ENCODE peak calls at places on chromosomes 1 and 21, in seven cellular contexts. One of them, this sample, is unnamed.

GRCh38 chr1:29736582-29737188 is 500.4 kb downstream of the PTPRU start:
- DNase-seq in fibroblast of lung: peak
- DNase-seq in bronchial epithelial cell: peak
- DNase-seq in fibroblast of mammary gland: peak
- DNase-seq in tibial artery: peak
- DNase-seq in AG10803: peak
- DNase-seq in psoas muscle: no peak
- DNase-seq in this sample: peak

GRCh38 chr1:33007190-33008050 is 29.3 kb downstream of the AK2 start:
- DNase-seq in fibroblast of lung: peak
- DNase-seq in bronchial epithelial cell: peak
- DNase-seq in fibroblast of mammary gland: peak
- DNase-seq in tibial artery: peak
- DNase-seq in AG10803: peak
- DNase-seq in psoas muscle: no peak
- DNase-seq in this sample: peak

GRCh38 chr1:213369465-213369864 is 318.4 kb downstream of the RPS6KC1 start:
- DNase-seq in fibroblast of lung: no peak
- DNase-seq in bronchial epithelial cell: no peak
- DNase-seq in fibroblast of mammary gland: no peak
- DNase-seq in tibial artery: no peak
- DNase-seq in AG10803: no peak
- DNase-seq in psoas muscle: no peak
- DNase-seq in this sample: peak

GRCh38 chr1:161506336-161507223 is 1.3 kb downstream of the FCGR2A start:
- DNase-seq in fibroblast of lung: peak
- DNase-seq in bronchial epithelial cell: no peak
- DNase-seq in fibroblast of mammary gland: peak
- DNase-seq in tibial artery: peak
- DNase-seq in AG10803: peak
- DNase-seq in psoas muscle: no peak
- DNase-seq in this sample: peak

GRCh38 chr1:4825841-4826450 is 171.5 kb downstream of the AJAP1 start:
- DNase-seq in fibroblast of lung: no peak
- DNase-seq in bronchial epithelial cell: peak
- DNase-seq in fibroblast of mammary gland: no peak
- DNase-seq in tibial artery: no peak
- DNase-seq in AG10803: peak
- DNase-seq in psoas muscle: no peak
- DNase-seq in this sample: peak

GRCh38 chr1:94049791-94050190 is 71.2 kb downstream of the ABCA4 start:
- DNase-seq in fibroblast of lung: no peak
- DNase-seq in bronchial epithelial cell: no peak
- DNase-seq in fibroblast of mammary gland: no peak
- DNase-seq in tibial artery: no peak
- DNase-seq in AG10803: no peak
- DNase-seq in psoas muscle: no peak
- DNase-seq in this sample: no peak

GRCh38 chr1:169941982-169942830 is 48.5 kb upstream of the SCYL3 start:
- DNase-seq in fibroblast of lung: peak
- DNase-seq in bronchial epithelial cell: peak
- DNase-seq in fibroblast of mammary gland: peak
- DNase-seq in tibial artery: no peak
- DNase-seq in AG10803: peak
- DNase-seq in psoas muscle: no peak
- DNase-seq in this sample: peak

GRCh38 chr1:15189692-15190321 is 36.3 kb downstream of the TMEM51 start:
- DNase-seq in fibroblast of lung: no peak
- DNase-seq in bronchial epithelial cell: no peak
- DNase-seq in fibroblast of mammary gland: no peak
- DNase-seq in tibial artery: no peak
- DNase-seq in AG10803: no peak
- DNase-seq in psoas muscle: no peak
- DNase-seq in this sample: no peak

GRCh38 chr21:37804001-37804400 is 112.3 kb downstream of the KCNJ6 start:
- DNase-seq in fibroblast of lung: no peak
- DNase-seq in bronchial epithelial cell: no peak
- DNase-seq in fibroblast of mammary gland: no peak
- DNase-seq in tibial artery: no peak
- DNase-seq in AG10803: no peak
- DNase-seq in psoas muscle: no peak
- DNase-seq in this sample: no peak

GRCh38 chr1:54502342-54502741 is 45.7 kb upstream of the ACOT11 start:
- DNase-seq in fibroblast of lung: no peak
- DNase-seq in bronchial epithelial cell: no peak
- DNase-seq in fibroblast of mammary gland: no peak
- DNase-seq in tibial artery: no peak
- DNase-seq in AG10803: no peak
- DNase-seq in psoas muscle: no peak
- DNase-seq in this sample: no peak

GRCh38 chr1:110038271-110038670 is 3.8 kb downstream of the STRIP1 start:
- DNase-seq in fibroblast of lung: no peak
- DNase-seq in bronchial epithelial cell: no peak
- DNase-seq in fibroblast of mammary gland: no peak
- DNase-seq in tibial artery: no peak
- DNase-seq in AG10803: no peak
- DNase-seq in psoas muscle: no peak
- DNase-seq in this sample: no peak

GRCh38 chr21:17436626-17437111 is 76.2 kb upstream of the CXADR start:
- DNase-seq in fibroblast of lung: no peak
- DNase-seq in bronchial epithelial cell: no peak
- DNase-seq in fibroblast of mammary gland: no peak
- DNase-seq in tibial artery: no peak
- DNase-seq in AG10803: no peak
- DNase-seq in psoas muscle: no peak
- DNase-seq in this sample: peak

GRCh38 chr1:94738371-94738770 is 81.8 kb upstream of the SLC44A3 start:
- DNase-seq in fibroblast of lung: peak
- DNase-seq in bronchial epithelial cell: no peak
- DNase-seq in fibroblast of mammary gland: no peak
- DNase-seq in tibial artery: no peak
- DNase-seq in AG10803: no peak
- DNase-seq in psoas muscle: no peak
- DNase-seq in this sample: no peak

GRCh38 chr1:97806336-97806735 is 114.5 kb downstream of the DPYD start:
- DNase-seq in fibroblast of lung: no peak
- DNase-seq in bronchial epithelial cell: no peak
- DNase-seq in fibroblast of mammary gland: no peak
- DNase-seq in tibial artery: no peak
- DNase-seq in AG10803: no peak
- DNase-seq in psoas muscle: no peak
- DNase-seq in this sample: peak

DNA sequence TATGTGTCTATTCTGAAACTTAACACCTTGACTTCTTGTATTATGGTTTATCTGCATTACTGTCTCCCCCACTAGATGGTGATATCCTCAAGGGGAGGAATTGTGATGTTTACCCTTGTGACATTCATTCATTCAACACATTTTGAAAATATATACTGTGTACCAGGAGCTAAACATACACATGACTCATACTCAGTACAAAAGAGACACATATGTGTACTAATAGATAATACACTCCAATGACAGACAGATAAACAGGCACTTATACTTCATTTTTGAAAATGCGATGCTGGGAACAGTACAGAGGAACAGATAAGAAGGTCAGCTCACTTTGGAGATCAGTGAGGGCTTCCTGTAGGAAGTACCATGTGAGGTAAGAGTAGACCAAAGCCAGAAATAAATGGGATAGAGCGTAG is 8.9 kb upstream of the RAB3GAP2 start:
- DNase-seq in fibroblast of lung: peak
- DNase-seq in bronchial epithelial cell: peak
- DNase-seq in fibroblast of mammary gland: peak
- DNase-seq in tibial artery: no peak
- DNase-seq in AG10803: peak
- DNase-seq in psoas muscle: no peak
- DNase-seq in this sample: peak
- TF ChIP-seq CTCF in fibroblast of lung: peak
- TF ChIP-seq CTCF in bronchial epithelial cell: peak
- TF ChIP-seq CTCF in fibroblast of mammary gland: peak
- TF ChIP-seq CTCF in tibial artery: peak
- TF ChIP-seq CTCF in AG10803: peak
- TF ChIP-seq CTCF in psoas muscle: peak
- TF ChIP-seq CTCF in this sample: peak

DNA sequence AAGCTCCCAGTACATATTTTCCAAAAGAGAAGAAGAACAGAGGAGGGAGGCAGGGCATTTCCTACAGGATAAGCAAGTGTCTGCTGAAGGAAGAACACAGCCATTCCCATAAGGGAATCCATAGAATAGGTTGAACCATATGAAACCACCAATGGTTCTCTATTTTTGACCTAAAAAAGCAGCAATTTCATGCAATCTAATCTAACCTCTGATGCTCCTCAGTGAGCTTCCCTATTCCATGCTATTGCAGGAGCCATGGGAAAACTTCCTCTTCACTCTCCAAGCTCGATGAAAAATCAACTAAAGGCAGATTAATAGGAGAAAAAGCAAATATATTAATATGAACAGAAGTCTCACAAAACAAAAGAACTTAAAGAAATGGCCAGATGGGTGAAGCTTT is 50.5 kb downstream of the SIPA1L2 start:
- DNase-seq in fibroblast of lung: no peak
- DNase-seq in bronchial epithelial cell: no peak
- DNase-seq in fibroblast of mammary gland: no peak
- DNase-seq in tibial artery: no peak
- DNase-seq in AG10803: no peak
- DNase-seq in psoas muscle: no peak
- DNase-seq in this sample: no peak
- H3K4me3 ChIP-seq in fibroblast of lung: no peak
- H3K4me3 ChIP-seq in bronchial epithelial cell: no peak
- H3K4me3 ChIP-seq in fibroblast of mammary gland: no peak
- H3K4me3 ChIP-seq in tibial artery: no peak
- H3K4me3 ChIP-seq in AG10803: no peak
- H3K4me3 ChIP-seq in psoas muscle: no peak
- H3K4me3 ChIP-seq in this sample: no peak

DNA sequence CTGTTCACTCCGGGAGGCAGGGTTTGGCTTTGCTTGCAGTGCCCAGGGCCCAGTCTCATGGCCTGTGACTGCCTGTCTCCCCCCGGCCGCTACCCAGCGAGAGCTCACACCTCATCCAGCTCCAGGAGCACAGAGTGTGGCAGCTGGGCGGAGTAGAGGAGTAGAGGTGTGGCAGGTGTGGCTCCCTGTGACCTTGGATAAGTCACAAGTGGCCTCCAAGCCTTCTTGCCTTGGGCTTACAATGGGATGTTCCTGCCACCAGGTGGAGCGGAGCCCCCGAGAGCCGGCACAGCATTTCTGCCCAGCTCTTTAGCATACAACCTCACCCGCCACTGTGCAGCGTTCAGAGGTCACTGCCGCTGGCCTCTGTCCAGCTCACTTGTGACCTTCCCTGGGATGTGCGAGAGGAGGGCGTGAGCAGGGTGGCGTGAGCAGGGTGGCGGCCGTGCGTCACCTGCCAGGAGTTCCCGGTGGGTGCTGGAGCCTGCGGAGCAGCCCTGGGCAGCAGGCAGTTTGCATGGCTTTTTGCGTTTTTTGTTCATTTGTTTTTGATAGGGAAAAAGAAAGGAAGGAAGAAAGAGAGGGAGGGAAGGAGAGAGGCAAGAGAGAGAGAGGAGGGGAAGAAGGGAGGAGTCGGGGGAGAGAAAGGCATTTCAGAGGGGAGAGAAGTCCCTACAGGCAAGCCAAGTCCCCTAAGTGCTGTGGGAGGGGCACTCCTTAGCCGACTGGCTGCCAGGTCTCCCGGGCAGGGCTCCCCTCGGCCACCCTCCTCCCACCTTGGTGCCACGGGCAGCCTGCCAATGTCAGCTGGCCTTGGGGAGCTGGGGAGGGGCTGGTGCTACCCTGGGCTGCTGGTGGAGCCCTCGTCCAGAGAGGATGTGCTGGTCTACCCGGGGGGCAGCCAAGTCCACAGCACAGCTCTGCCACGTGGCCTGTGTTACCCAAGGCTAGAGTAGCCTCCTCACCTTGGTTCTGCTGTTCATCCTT is 42.6 kb downstream of the CRYAA start:
- DNase-seq in fibroblast of lung: peak
- DNase-seq in bronchial epithelial cell: no peak
- DNase-seq in fibroblast of mammary gland: no peak
- DNase-seq in tibial artery: no peak
- DNase-seq in AG10803: no peak
- DNase-seq in psoas muscle: peak
- DNase-seq in this sample: no peak
- TF ChIP-seq CTCF in fibroblast of lung: no peak
- TF ChIP-seq CTCF in bronchial epithelial cell: no peak
- TF ChIP-seq CTCF in fibroblast of mammary gland: no peak
- TF ChIP-seq CTCF in tibial artery: no peak
- TF ChIP-seq CTCF in AG10803: peak
- TF ChIP-seq CTCF in psoas muscle: peak
- TF ChIP-seq CTCF in this sample: peak

DNA sequence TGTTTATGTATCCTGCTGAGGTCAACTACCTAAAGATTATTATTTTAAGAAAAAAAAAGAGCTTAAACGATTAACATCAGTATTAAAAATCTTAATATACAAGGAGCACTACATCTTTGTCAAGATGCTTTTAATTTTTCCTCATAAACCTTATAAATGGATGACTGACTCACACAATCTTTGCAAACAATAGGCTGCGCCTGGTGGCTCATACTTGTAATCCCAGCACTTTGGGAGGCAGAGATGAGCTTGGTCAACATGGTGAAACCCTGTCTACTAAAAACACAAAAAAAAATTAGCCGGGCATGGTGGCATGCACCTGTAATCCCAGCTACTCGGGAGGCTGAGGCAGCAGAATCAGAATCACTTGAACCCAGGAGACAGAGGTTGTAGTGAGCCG is 1.7 kb downstream of the KHDC4 start:
- DNase-seq in fibroblast of lung: no peak
- DNase-seq in bronchial epithelial cell: peak
- DNase-seq in fibroblast of mammary gland: peak
- DNase-seq in tibial artery: no peak
- DNase-seq in AG10803: peak
- DNase-seq in psoas muscle: no peak
- DNase-seq in this sample: no peak
- H3K4me3 ChIP-seq in fibroblast of lung: peak
- H3K4me3 ChIP-seq in bronchial epithelial cell: no peak
- H3K4me3 ChIP-seq in fibroblast of mammary gland: peak
- H3K4me3 ChIP-seq in tibial artery: peak
- H3K4me3 ChIP-seq in AG10803: peak
- H3K4me3 ChIP-seq in psoas muscle: peak
- H3K4me3 ChIP-seq in this sample: peak

GRCh38 chr1:44819257-44819593 is 10.9 kb downstream of the BTBD19 start:
- DNase-seq in fibroblast of lung: no peak
- DNase-seq in bronchial epithelial cell: no peak
- DNase-seq in fibroblast of mammary gland: no peak
- DNase-seq in tibial artery: peak
- DNase-seq in AG10803: no peak
- DNase-seq in psoas muscle: peak
- DNase-seq in this sample: no peak
- TF ChIP-seq CTCF in fibroblast of lung: no peak
- TF ChIP-seq CTCF in bronchial epithelial cell: no peak
- TF ChIP-seq CTCF in fibroblast of mammary gland: no peak
- TF ChIP-seq CTCF in tibial artery: no peak
- TF ChIP-seq CTCF in AG10803: no peak
- TF ChIP-seq CTCF in psoas muscle: no peak
- TF ChIP-seq CTCF in this sample: no peak